ENCODE peak calls at places on chromosome 6, in eight cellular contexts. One of them, this sample, is unnamed.
A peak's percentile ranks its signal among the peaks of the same experiment; 100 is the strongest.

GRCh38 chr6:57224769-57225515 is 2.8 kb upstream of the RAB23 start:
- DNase-seq in activated T-helper 1 cell treated with anti-CD3 and anti-CD28 coated beads, Interleukin-2, amount 50 U/mL, for 16 hours: no peak
- DNase-seq in HS-5: no peak
- DNase-seq in GM10248: no peak
- DNase-seq in CD4-positive, alpha-beta memory T cell: no peak
- DNase-seq in Daoy: peak; percentile 12
- DNase-seq in HFFc6: peak; percentile 48
- DNase-seq in IMR-90: peak; percentile 70
- DNase-seq in this sample: no peak

GRCh38 chr6:163579880-163580295 is 165.4 kb downstream of the QKI start:
- DNase-seq in activated T-helper 1 cell treated with anti-CD3 and anti-CD28 coated beads, Interleukin-2, amount 50 U/mL, for 16 hours: no peak
- DNase-seq in HS-5: no peak
- DNase-seq in GM10248: no peak
- DNase-seq in CD4-positive, alpha-beta memory T cell: no peak
- DNase-seq in Daoy: peak; percentile 36
- DNase-seq in HFFc6: no peak
- DNase-seq in IMR-90: no peak
- DNase-seq in this sample: no peak

GRCh38 chr6:21634582-21634981 is 41.0 kb downstream of the SOX4 start:
- DNase-seq in activated T-helper 1 cell treated with anti-CD3 and anti-CD28 coated beads, Interleukin-2, amount 50 U/mL, for 16 hours: no peak
- DNase-seq in HS-5: peak; percentile 90
- DNase-seq in GM10248: no peak
- DNase-seq in CD4-positive, alpha-beta memory T cell: no peak
- DNase-seq in Daoy: peak; percentile 91
- DNase-seq in HFFc6: peak; percentile 89
- DNase-seq in IMR-90: peak; percentile 96
- DNase-seq in this sample: peak; percentile 47

GRCh38 chr6:106918128-106918527 is 56.4 kb downstream of the CD24 start:
- DNase-seq in activated T-helper 1 cell treated with anti-CD3 and anti-CD28 coated beads, Interleukin-2, amount 50 U/mL, for 16 hours: no peak
- DNase-seq in HS-5: no peak
- DNase-seq in GM10248: no peak
- DNase-seq in CD4-positive, alpha-beta memory T cell: no peak
- DNase-seq in Daoy: no peak
- DNase-seq in HFFc6: no peak
- DNase-seq in IMR-90: no peak
- DNase-seq in this sample: peak; percentile 69

GRCh38 chr6:106085984-106086832 is at the start of gene PRDM1:
- DNase-seq in activated T-helper 1 cell treated with anti-CD3 and anti-CD28 coated beads, Interleukin-2, amount 50 U/mL, for 16 hours: peak; percentile 73
- DNase-seq in HS-5: peak; percentile 65
- DNase-seq in GM10248: peak; percentile 82
- DNase-seq in CD4-positive, alpha-beta memory T cell: peak; percentile 78
- DNase-seq in Daoy: peak; percentile 82
- DNase-seq in HFFc6: peak; percentile 75
- DNase-seq in IMR-90: peak; percentile 72
- DNase-seq in this sample: peak; percentile 85

GRCh38 chr6:43355862-43356590 is 13.4 kb downstream of the ZNF318 start:
- DNase-seq in activated T-helper 1 cell treated with anti-CD3 and anti-CD28 coated beads, Interleukin-2, amount 50 U/mL, for 16 hours: no peak
- DNase-seq in HS-5: no peak
- DNase-seq in GM10248: no peak
- DNase-seq in CD4-positive, alpha-beta memory T cell: no peak
- DNase-seq in Daoy: no peak
- DNase-seq in HFFc6: peak; percentile 37
- DNase-seq in IMR-90: peak; percentile 15
- DNase-seq in this sample: peak; percentile 17

GRCh38 chr6:47256981-47257730 is 52.5 kb downstream of the TNFRSF21 start:
- DNase-seq in activated T-helper 1 cell treated with anti-CD3 and anti-CD28 coated beads, Interleukin-2, amount 50 U/mL, for 16 hours: no peak
- DNase-seq in HS-5: no peak
- DNase-seq in GM10248: no peak
- DNase-seq in CD4-positive, alpha-beta memory T cell: no peak
- DNase-seq in Daoy: no peak
- DNase-seq in HFFc6: no peak
- DNase-seq in IMR-90: no peak
- DNase-seq in this sample: no peak

GRCh38 chr6:1479095-1479494 is 89.7 kb downstream of the FOXF2 start:
- DNase-seq in activated T-helper 1 cell treated with anti-CD3 and anti-CD28 coated beads, Interleukin-2, amount 50 U/mL, for 16 hours: no peak
- DNase-seq in HS-5: peak; percentile 72
- DNase-seq in GM10248: no peak
- DNase-seq in CD4-positive, alpha-beta memory T cell: no peak
- DNase-seq in Daoy: no peak
- DNase-seq in HFFc6: peak; percentile 74
- DNase-seq in IMR-90: peak; percentile 76
- DNase-seq in this sample: peak; percentile 58

GRCh38 chr6:166508726-166509125 is 77.8 kb downstream of the RAMACL start:
- DNase-seq in activated T-helper 1 cell treated with anti-CD3 and anti-CD28 coated beads, Interleukin-2, amount 50 U/mL, for 16 hours: no peak
- DNase-seq in HS-5: no peak
- DNase-seq in GM10248: no peak
- DNase-seq in CD4-positive, alpha-beta memory T cell: no peak
- DNase-seq in Daoy: no peak
- DNase-seq in HFFc6: no peak
- DNase-seq in IMR-90: no peak
- DNase-seq in this sample: no peak

GRCh38 chr6:122800906-122801305 is 11.8 kb downstream of the SMPDL3A start:
- DNase-seq in activated T-helper 1 cell treated with anti-CD3 and anti-CD28 coated beads, Interleukin-2, amount 50 U/mL, for 16 hours: no peak
- DNase-seq in HS-5: no peak
- DNase-seq in GM10248: no peak
- DNase-seq in CD4-positive, alpha-beta memory T cell: no peak
- DNase-seq in Daoy: no peak
- DNase-seq in HFFc6: no peak
- DNase-seq in IMR-90: peak; percentile 48
- DNase-seq in this sample: no peak

GRCh38 chr6:30684386-30685156 is 1.9 kb downstream of the PPP1R18 start:
- DNase-seq in activated T-helper 1 cell treated with anti-CD3 and anti-CD28 coated beads, Interleukin-2, amount 50 U/mL, for 16 hours: peak; percentile 30
- DNase-seq in HS-5: no peak
- DNase-seq in GM10248: peak; percentile 61
- DNase-seq in CD4-positive, alpha-beta memory T cell: no peak
- DNase-seq in Daoy: peak; percentile 71
- DNase-seq in HFFc6: no peak
- DNase-seq in IMR-90: peak; percentile 44
- DNase-seq in this sample: peak; percentile 34

GRCh38 chr6:64249129-64249528 is 613.5 kb downstream of the PHF3 start:
- DNase-seq in activated T-helper 1 cell treated with anti-CD3 and anti-CD28 coated beads, Interleukin-2, amount 50 U/mL, for 16 hours: no peak
- DNase-seq in HS-5: no peak
- DNase-seq in GM10248: no peak
- DNase-seq in CD4-positive, alpha-beta memory T cell: no peak
- DNase-seq in Daoy: no peak
- DNase-seq in HFFc6: no peak
- DNase-seq in IMR-90: peak; percentile 74
- DNase-seq in this sample: no peak

GRCh38 chr6:158752613-158753012 is 66.6 kb downstream of the EZR start:
- DNase-seq in activated T-helper 1 cell treated with anti-CD3 and anti-CD28 coated beads, Interleukin-2, amount 50 U/mL, for 16 hours: no peak
- DNase-seq in HS-5: no peak
- DNase-seq in GM10248: peak; percentile 23
- DNase-seq in CD4-positive, alpha-beta memory T cell: no peak
- DNase-seq in Daoy: no peak
- DNase-seq in HFFc6: no peak
- DNase-seq in IMR-90: no peak
- DNase-seq in this sample: peak; percentile 47

GRCh38 chr6:143271024-143271423 is 179.5 kb downstream of the ADAT2 start:
- DNase-seq in activated T-helper 1 cell treated with anti-CD3 and anti-CD28 coated beads, Interleukin-2, amount 50 U/mL, for 16 hours: no peak
- DNase-seq in HS-5: peak; percentile 86
- DNase-seq in GM10248: no peak
- DNase-seq in CD4-positive, alpha-beta memory T cell: no peak
- DNase-seq in Daoy: peak; percentile 71
- DNase-seq in HFFc6: peak; percentile 81
- DNase-seq in IMR-90: peak; percentile 82
- DNase-seq in this sample: peak; percentile 73

GRCh38 chr6:1622220-1622841 is 12.6 kb downstream of the FOXC1 start:
- DNase-seq in activated T-helper 1 cell treated with anti-CD3 and anti-CD28 coated beads, Interleukin-2, amount 50 U/mL, for 16 hours: no peak
- DNase-seq in HS-5: no peak
- DNase-seq in GM10248: no peak
- DNase-seq in CD4-positive, alpha-beta memory T cell: no peak
- DNase-seq in Daoy: no peak
- DNase-seq in HFFc6: no peak
- DNase-seq in IMR-90: no peak
- DNase-seq in this sample: no peak

This sample was measured in myocyte.